ENCODE peak calls at places on chromosomes 6 and 20, in eight cellular contexts. V, A, Z, S, U, O, G and H are unnamed samples. For H3K36me3, the result is how much of the 10 kb centered on the place peaks cover.

GRCh38 chr6:1701668-1702353 is 92.1 kb downstream of the FOXC1 start:
- DNase-seq in V (no peak), A (no peak), Z (no peak), S (no peak), U (no peak), O (no peak), G (peak), H (no peak)

GRCh38 chr20:16063876-16064275 is 509.4 kb downstream of the KIF16B start:
- DNase-seq in V (no peak), A (no peak), Z (no peak), S (no peak), U (no peak), O (no peak), G (no peak), H (no peak)

GRCh38 chr6:1326535-1327121 is 14.7 kb downstream of the FOXQ1 start:
- DNase-seq in V (no peak), A (no peak), Z (no peak), S (no peak), U (no peak), O (no peak), G (peak), H (no peak)

GRCh38 chr6:7561153-7561964 is 19.9 kb downstream of the DSP start:
- DNase-seq in V (no peak), A (no peak), Z (no peak), S (no peak), U (peak), O (no peak), G (peak), H (peak)

GRCh38 chr6:121482004-121482693 is 46.7 kb downstream of the GJA1 start:
- DNase-seq in V (no peak), A (no peak), Z (peak), S (no peak), U (no peak), O (no peak), G (peak), H (no peak)

GRCh38 chr20:14521016-14521415 is 183.6 kb upstream of the FLRT3 start:
- DNase-seq in V (no peak), A (no peak), Z (no peak), S (no peak), U (no peak), O (no peak), G (no peak), H (no peak)

GRCh38 chr6:155436981-155437749 is 18.5 kb downstream of the NOX3 start:
- DNase-seq in V (no peak), A (no peak), Z (no peak), S (no peak), U (peak), O (no peak), G (peak), H (no peak)

GRCh38 chr6:77095936-77096627 is 367.2 kb downstream of the HTR1B start:
- DNase-seq in V (no peak), A (no peak), Z (no peak), S (no peak), U (no peak), O (no peak), G (no peak), H (no peak)

GRCh38 chr6:129621252-129621651 is 88.7 kb downstream of the ARHGAP18 start:
- DNase-seq in V (no peak), A (no peak), Z (no peak), S (peak), U (peak), O (no peak), G (no peak), H (no peak)

GRCh38 chr20:31913431-31914157 is 38.3 kb downstream of the PDRG1 start:
- DNase-seq in V (no peak), A (no peak), Z (no peak), S (no peak), U (no peak), O (no peak), G (no peak), H (no peak)

GRCh38 chr6:46925563-46926253 is 4.0 kb upstream of the ADGRF5 start:
- DNase-seq in V (no peak), A (peak), Z (no peak), S (no peak), U (peak), O (no peak), G (peak), H (no peak)

GRCh38 chr6:13813621-13814175 is 659 bp downstream of the MCUR1 start:
- DNase-seq in V (no peak), A (peak), Z (peak), S (no peak), U (peak), O (peak), G (peak), H (peak)

GRCh38 chr6:90406142-90406794 is 109.6 kb upstream of the BACH2 start:
- DNase-seq in V (no peak), A (no peak), Z (peak), S (no peak), U (no peak), O (no peak), G (peak), H (no peak)

GRCh38 chr20:32442630-32443029 is 84.5 kb downstream of the ASXL1 start:
- DNase-seq in V (no peak), A (peak), Z (no peak), S (no peak), U (no peak), O (no peak), G (no peak), H (peak)

GRCh38 chr20:17161661-17162410 is 65.0 kb upstream of the PCSK2 start:
- DNase-seq in V (no peak), A (no peak), Z (no peak), S (no peak), U (no peak), O (no peak), G (no peak), H (no peak)

GRCh38 chr20:57442160-57442887 is 51.1 kb downstream of the RBM38 start:
- DNase-seq in V (no peak), A (peak), Z (no peak), S (no peak), U (no peak), O (no peak), G (no peak), H (no peak)

GRCh38 chr6:37283786-37284185 is 25.8 kb upstream of the TMEM217 start:
- DNase-seq in V (no peak), A (no peak), Z (no peak), S (no peak), U (peak), O (no peak), G (no peak), H (no peak)

GRCh38 chr6:37283268-37283667 is 25.3 kb upstream of the TMEM217 start:
- DNase-seq in V (no peak), A (no peak), Z (no peak), S (no peak), U (no peak), O (no peak), G (peak), H (no peak)

GRCh38 chr6:37276916-37277509 is 19.1 kb upstream of the TMEM217 start:
- DNase-seq in V (no peak), A (no peak), Z (no peak), S (no peak), U (no peak), O (no peak), G (no peak), H (no peak)

GRCh38 chr6:37279366-37280134 is 21.6 kb upstream of the TMEM217 start:
- DNase-seq in V (no peak), A (no peak), Z (no peak), S (no peak), U (peak), O (no peak), G (peak), H (no peak)

DNA sequence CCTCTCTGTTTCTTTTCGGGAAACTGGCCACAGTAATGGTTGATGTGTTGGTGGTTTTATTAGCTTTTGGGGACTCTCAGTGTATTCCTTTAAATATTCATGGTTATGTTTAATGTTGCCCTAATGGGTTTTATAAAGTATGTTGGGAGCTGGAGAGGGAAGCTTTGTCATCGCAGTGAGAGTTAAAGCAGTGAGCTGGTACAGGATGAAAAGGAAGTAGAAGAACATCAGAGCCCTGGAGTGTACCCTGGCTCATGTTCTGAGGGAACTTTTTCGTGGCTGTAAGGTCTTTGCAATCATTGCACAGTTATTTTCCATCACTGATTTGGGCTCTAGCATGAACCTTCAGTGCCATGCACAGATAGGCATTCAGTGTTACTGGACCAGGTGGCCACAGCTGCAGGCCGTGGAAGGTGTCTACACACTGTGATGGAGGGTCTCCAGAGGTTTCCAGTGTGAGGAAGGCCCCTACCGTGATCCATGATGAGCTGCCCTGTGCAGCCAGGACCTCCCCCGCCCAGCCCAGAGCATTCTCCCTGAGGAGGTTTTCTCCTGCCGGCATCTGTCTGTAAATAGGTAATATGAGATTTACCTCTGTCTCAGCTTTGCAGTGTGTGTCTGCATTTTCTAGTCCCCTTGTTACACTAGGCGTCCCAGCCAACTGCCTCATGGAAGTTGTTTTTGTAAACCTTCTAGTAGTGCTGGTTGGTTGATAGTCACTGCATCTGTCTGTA is 22.4 kb upstream of the TMEM217 start:
- DNase-seq in V (no peak), A (no peak), Z (no peak), S (no peak), U (no peak), O (no peak), G (no peak), H (no peak)
- H3K36me3 ChIP-seq in V (under half), A (under half), Z (under half), S (under half), U (under half), O (under half), G (under half), H (under half)

GRCh38 chr6:136535017-136535416 is 15.2 kb downstream of the MAP7 start:
- DNase-seq in V (no peak), A (no peak), Z (no peak), S (no peak), U (no peak), O (no peak), G (no peak), H (no peak)
- H3K27ac ChIP-seq in V (no peak), A (no peak), Z (no peak), S (no peak), U (no peak), O (no peak), G (no peak), H (no peak)

DNA sequence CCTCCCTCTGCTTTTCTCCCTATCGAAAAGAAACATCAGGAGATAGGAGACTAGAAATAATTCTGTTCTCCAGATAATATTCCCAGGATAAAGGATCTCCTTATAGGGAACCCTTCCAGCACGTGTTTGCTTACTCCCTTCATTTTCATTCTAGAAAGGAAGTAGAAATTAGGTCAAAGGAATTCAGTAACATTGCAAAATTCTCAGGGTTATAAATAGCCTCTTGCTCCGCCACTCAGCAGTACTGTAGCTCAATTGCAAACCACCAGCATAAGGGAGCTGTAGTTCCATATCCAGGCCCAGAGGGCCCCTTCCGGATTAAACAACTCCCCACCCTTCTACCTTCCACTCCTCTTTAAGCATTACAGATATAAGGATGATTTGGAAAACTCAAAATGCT is 6.2 kb downstream of the ELMO2 start:
- DNase-seq in V (no peak), A (peak), Z (no peak), S (no peak), U (peak), O (no peak), G (peak), H (no peak)
- TF ChIP-seq POLR2A in V (no peak), A (no peak), Z (no peak), S (no peak), U (no peak), O (no peak), G (no peak), H (no peak)

GRCh38 chr6:131745476-131745875 is 34.7 kb upstream of the CTAGE9 start:
- DNase-seq in V (no peak), A (no peak), Z (no peak), S (no peak), U (no peak), O (no peak), G (no peak), H (no peak)

GRCh38 chr6:131741688-131742393 is 31.0 kb upstream of the CTAGE9 start:
- DNase-seq in V (no peak), A (no peak), Z (no peak), S (no peak), U (no peak), O (no peak), G (no peak), H (no peak)

GRCh38 chr6:131747821-131748353 is 37.1 kb upstream of the CTAGE9 start:
- DNase-seq in V (no peak), A (peak), Z (no peak), S (no peak), U (no peak), O (no peak), G (no peak), H (no peak)

GRCh38 chr6:131744432-131744831 is 33.6 kb upstream of the CTAGE9 start:
- DNase-seq in V (no peak), A (no peak), Z (no peak), S (no peak), U (no peak), O (no peak), G (no peak), H (no peak)

DNA sequence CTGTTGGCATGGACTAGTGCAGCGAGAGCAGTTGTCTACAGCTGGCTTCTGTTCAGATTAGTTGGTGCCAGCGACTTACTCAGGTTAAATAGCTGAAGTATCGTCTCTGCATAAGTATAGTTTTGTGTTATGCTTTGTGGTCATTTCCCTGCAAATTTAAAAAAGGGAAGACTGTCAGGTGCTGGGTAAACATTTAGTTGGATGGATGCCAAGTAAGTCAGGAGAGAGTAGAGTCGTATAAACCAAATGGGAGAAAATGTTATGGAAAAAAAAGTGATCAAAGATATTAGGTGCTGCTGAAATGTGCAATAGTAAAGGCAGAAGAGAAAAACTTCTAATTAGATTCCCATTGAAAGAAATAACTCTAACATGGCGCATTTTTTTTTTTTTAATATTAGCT is 34.1 kb upstream of the CTAGE9 start:
- DNase-seq in V (no peak), A (no peak), Z (no peak), S (no peak), U (no peak), O (no peak), G (no peak), H (no peak)
- H3K36me3 ChIP-seq in V (under half), A (under half), Z (under half), S (under half), U (under half), O (under half), G (under half), H (under half)

GRCh38 chr6:37338745-37339255 is 15.0 kb upstream of the RNF8 start:
- DNase-seq in V (no peak), A (no peak), Z (no peak), S (no peak), U (no peak), O (no peak), G (no peak), H (no peak)
- H3K27ac ChIP-seq in V (no peak), A (no peak), Z (no peak), S (no peak), U (no peak), O (no peak), G (no peak), H (no peak)

DNA sequence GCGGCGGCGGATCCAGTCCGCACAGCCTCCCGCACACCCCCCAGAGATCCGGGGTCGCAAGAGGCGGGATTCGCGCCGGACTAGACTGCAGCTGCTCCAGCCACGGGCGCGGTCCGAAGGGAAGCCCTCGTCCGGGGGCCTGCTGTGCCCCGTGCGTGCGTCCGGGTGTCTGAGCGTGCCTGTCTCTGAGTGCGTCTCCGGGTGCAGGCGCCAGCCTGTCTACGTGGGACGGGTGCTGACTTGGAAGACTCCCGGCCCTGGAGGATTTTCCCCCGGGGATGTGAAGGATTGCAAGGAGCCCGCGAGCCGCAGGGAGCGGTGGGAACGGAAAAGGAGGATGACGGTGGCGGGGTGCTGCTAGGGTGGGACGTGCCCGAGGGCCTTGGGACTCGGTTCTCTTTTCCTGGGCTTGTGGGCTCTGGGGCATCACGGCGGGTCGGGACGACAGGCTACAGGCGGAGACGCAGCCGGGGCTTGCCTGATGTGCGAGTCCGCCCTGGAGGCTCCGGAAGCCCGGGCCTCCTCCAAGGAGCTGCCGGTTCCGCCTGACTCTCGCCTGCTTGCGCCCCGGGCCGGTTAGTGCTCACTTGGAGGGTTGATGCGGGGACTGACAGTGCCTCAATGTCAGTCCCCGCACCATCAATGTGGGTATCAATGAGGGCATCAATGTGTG is 5.7 kb downstream of the MAFB start:
- DNase-seq in V (no peak), A (no peak), Z (no peak), S (peak), U (peak), O (no peak), G (no peak), H (no peak)
- TF ChIP-seq POLR2A in V (no peak), A (no peak), Z (no peak), S (no peak), U (no peak), O (no peak), G (no peak), H (no peak)